ENCODE peak calls at places on chromosome X, in four cellular contexts. P is NCI-H69, C is gastrocnemius medialis, Q is transverse colon. I is an unnamed sample.

GRCh38 chrX:95076449-95076848 is 1402.4 kb downstream of the FAM133A start:
- DNase-seq in P (peak), C (no peak), Q (no peak), I (no peak)

GRCh38 chrX:15973941-15974340 is 119.3 kb upstream of the AP1S2 start:
- DNase-seq in P (no peak), C (peak), Q (no peak), I (no peak)

GRCh38 chrX:21883258-21883657 is 27.5 kb downstream of the YY2 start:
- DNase-seq in P (peak), C (peak), Q (peak), I (no peak)

GRCh38 chrX:68748030-68748429 is 80.8 kb upstream of the EFNB1 start:
- DNase-seq in P (no peak), C (no peak), Q (no peak), I (no peak)

GRCh38 chrX:2521092-2521926 is 20.5 kb upstream of the DHRSX start:
- DNase-seq in P (no peak), C (no peak), Q (peak), I (peak)

GRCh38 chrX:23631136-23631535 is 36.2 kb upstream of the PRDX4 start:
- DNase-seq in P (no peak), C (no peak), Q (no peak), I (no peak)

GRCh38 chrX:110992611-110993010 is 103.4 kb upstream of the PAK3 start:
- DNase-seq in P (peak), C (no peak), Q (no peak), I (no peak)

GRCh38 chrX:143623657-143624056 is 12.2 kb downstream of the SLITRK4 start:
- DNase-seq in P (no peak), C (no peak), Q (no peak), I (no peak)